ENCODE peak calls at places on chromosomes 2 and 18, in four cellular contexts. One of them, this sample, is unnamed.

GRCh38 chr2:227411320-227411989 is 23.7 kb upstream of the SCYGR1 start:
- DNase-seq in H1: no peak
- DNase-seq in SK-N-SH: no peak
- DNase-seq in K562: no peak
- DNase-seq in this sample: peak

GRCh38 chr2:75327334-75327733 is 128.0 kb upstream of the TACR1 start:
- DNase-seq in K562: no peak
- DNase-seq in SK-N-SH: no peak
- DNase-seq in H1: no peak
- DNase-seq in this sample: no peak

GRCh38 chr18:56269958-56270357 is 368.4 kb downstream of the TXNL1 start:
- DNase-seq in K562: no peak
- DNase-seq in H1: no peak
- DNase-seq in SK-N-SH: no peak
- DNase-seq in this sample: no peak

GRCh38 chr18:55549474-55550104 is 38.4 kb downstream of the TCF4 start:
- DNase-seq in K562: peak
- DNase-seq in H1: no peak
- DNase-seq in SK-N-SH: no peak
- DNase-seq in this sample: no peak

GRCh38 chr2:186159101-186159500 is 327.0 kb upstream of the ZC3H15 start:
- DNase-seq in K562: no peak
- DNase-seq in H1: no peak
- DNase-seq in SK-N-SH: no peak
- DNase-seq in this sample: no peak

GRCh38 chr2:121246704-121247255 is 38.2 kb downstream of the TFCP2L1 start:
- DNase-seq in K562: no peak
- DNase-seq in SK-N-SH: no peak
- DNase-seq in H1: no peak
- DNase-seq in this sample: no peak

GRCh38 chr2:105866439-105867170 is 121.9 kb downstream of the NCK2 start:
- DNase-seq in H1: no peak
- DNase-seq in K562: no peak
- DNase-seq in SK-N-SH: no peak
- DNase-seq in this sample: no peak

GRCh38 chr2:68059769-68060525 is 2.9 kb downstream of the C1D start:
- DNase-seq in H1: no peak
- DNase-seq in K562: no peak
- DNase-seq in SK-N-SH: no peak
- DNase-seq in this sample: no peak

GRCh38 chr18:8364385-8364784 is 244.9 kb upstream of the RAB12 start:
- DNase-seq in SK-N-SH: no peak
- DNase-seq in K562: no peak
- DNase-seq in H1: no peak
- DNase-seq in this sample: no peak

GRCh38 chr2:222946700-222947278 is 86.0 kb downstream of the ACSL3 start:
- DNase-seq in K562: no peak
- DNase-seq in H1: no peak
- DNase-seq in SK-N-SH: no peak
- DNase-seq in this sample: no peak

GRCh38 chr2:219434718-219435525 is at the start of gene SPEG:
- DNase-seq in SK-N-SH: no peak
- DNase-seq in K562: no peak
- DNase-seq in H1: no peak
- DNase-seq in this sample: no peak

GRCh38 chr2:181454990-181455520 is 2.1 kb upstream of the ITGA4 start:
- DNase-seq in K562: no peak
- DNase-seq in SK-N-SH: no peak
- DNase-seq in H1: no peak
- DNase-seq in this sample: no peak

GRCh38 chr2:228987441-228988155 is 283.5 kb downstream of the PID1 start:
- DNase-seq in H1: no peak
- DNase-seq in K562: no peak
- DNase-seq in SK-N-SH: no peak
- DNase-seq in this sample: no peak

GRCh38 chr18:12308386-12309100 is 502 bp downstream of the TUBB6 start:
- DNase-seq in K562: peak
- DNase-seq in SK-N-SH: peak
- DNase-seq in H1: no peak
- DNase-seq in this sample: no peak

GRCh38 chr2:95041824-95042442 is 16.4 kb downstream of the MAL start:
- DNase-seq in H1: no peak
- DNase-seq in SK-N-SH: no peak
- DNase-seq in K562: no peak
- DNase-seq in this sample: no peak

GRCh38 chr2:128095201-128095600 is 4.2 kb downstream of the UGGT1 start:
- DNase-seq in K562: no peak
- DNase-seq in SK-N-SH: no peak
- DNase-seq in H1: no peak
- DNase-seq in this sample: no peak

GRCh38 chr2:54526226-54526879 is 70.2 kb downstream of the SPTBN1 start:
- DNase-seq in K562: no peak
- DNase-seq in SK-N-SH: no peak
- DNase-seq in H1: no peak
- DNase-seq in this sample: no peak

GRCh38 chr2:132550285-132550684 is 119.7 kb downstream of the LYPD1 start:
- DNase-seq in SK-N-SH: no peak
- DNase-seq in K562: no peak
- DNase-seq in H1: no peak
- DNase-seq in this sample: no peak

GRCh38 chr2:59881214-59881613 is 672.2 kb downstream of the BCL11A start:
- DNase-seq in K562: no peak
- DNase-seq in SK-N-SH: no peak
- DNase-seq in H1: no peak
- DNase-seq in this sample: no peak

GRCh38 chr2:147779440-147779839 is 65.4 kb upstream of the ACVR2A start:
- DNase-seq in SK-N-SH: no peak
- DNase-seq in K562: no peak
- DNase-seq in H1: no peak
- DNase-seq in this sample: no peak

GRCh38 chr2:95345415-95346235 is 48.5 kb downstream of the KCNIP3 start:
- DNase-seq in K562: peak
- DNase-seq in SK-N-SH: peak
- DNase-seq in H1: peak
- DNase-seq in this sample: no peak

GRCh38 chr18:44943201-44943881 is 262.7 kb downstream of the SETBP1 start:
- DNase-seq in K562: no peak
- DNase-seq in SK-N-SH: no peak
- DNase-seq in H1: peak
- DNase-seq in this sample: no peak

GRCh38 chr2:36438454-36438977 is 82.9 kb downstream of the CRIM1 start:
- DNase-seq in SK-N-SH: peak
- DNase-seq in H1: no peak
- DNase-seq in K562: no peak
- DNase-seq in this sample: no peak

GRCh38 chr2:96090527-96090926 is 25.8 kb downstream of the ADRA2B start:
- DNase-seq in H1: no peak
- DNase-seq in K562: no peak
- DNase-seq in SK-N-SH: no peak
- DNase-seq in this sample: no peak

GRCh38 chr2:166388488-166389070 is 12.8 kb upstream of the SCN9A start:
- DNase-seq in H1: no peak
- DNase-seq in SK-N-SH: no peak
- DNase-seq in K562: no peak
- DNase-seq in this sample: no peak

GRCh38 chr2:20725782-20726181 is 58.8 kb downstream of the GDF7 start:
- DNase-seq in H1: no peak
- DNase-seq in K562: no peak
- DNase-seq in SK-N-SH: peak
- DNase-seq in this sample: no peak

GRCh38 chr2:127143851-127144782 is 37.2 kb upstream of the BIN1 start:
- DNase-seq in K562: no peak
- DNase-seq in SK-N-SH: no peak
- DNase-seq in H1: no peak
- DNase-seq in this sample: no peak

GRCh38 chr2:77328125-77328524 is 194.1 kb downstream of the LRRTM4 start:
- DNase-seq in SK-N-SH: no peak
- DNase-seq in H1: no peak
- DNase-seq in K562: no peak
- DNase-seq in this sample: no peak

GRCh38 chr2:69943000-69943840 is 18.2 kb downstream of the ASPRV1 start:
- DNase-seq in SK-N-SH: no peak
- DNase-seq in K562: no peak
- DNase-seq in H1: no peak
- DNase-seq in this sample: no peak

GRCh38 chr2:100907832-100908231 is 87.9 kb downstream of the NPAS2 start:
- DNase-seq in K562: no peak
- DNase-seq in SK-N-SH: no peak
- DNase-seq in H1: no peak
- DNase-seq in this sample: no peak

GRCh38 chr2:133821107-133821760 is 253.0 kb upstream of the NCKAP5 start:
- DNase-seq in SK-N-SH: no peak
- DNase-seq in K562: no peak
- DNase-seq in H1: no peak
- DNase-seq in this sample: no peak

GRCh38 chr2:205675861-205676516 is 6.3 kb upstream of the NRP2 start:
- DNase-seq in SK-N-SH: peak
- DNase-seq in K562: no peak
- DNase-seq in H1: no peak
- DNase-seq in this sample: no peak

GRCh38 chr18:52992041-52992440 is 652.0 kb downstream of the DCC start:
- DNase-seq in K562: no peak
- DNase-seq in H1: no peak
- DNase-seq in SK-N-SH: peak
- DNase-seq in this sample: no peak

GRCh38 chr18:74631242-74632087 is 33.8 kb downstream of the ZNF407 start:
- DNase-seq in SK-N-SH: no peak
- DNase-seq in K562: no peak
- DNase-seq in H1: no peak
- DNase-seq in this sample: no peak

GRCh38 chr2:39181297-39181696 is 60.4 kb upstream of the SOS1 start:
- DNase-seq in SK-N-SH: no peak
- DNase-seq in H1: no peak
- DNase-seq in K562: no peak
- DNase-seq in this sample: no peak

GRCh38 chr2:219496781-219497494 is 1.8 kb upstream of the GMPPA start:
- DNase-seq in H1: no peak
- DNase-seq in K562: no peak
- DNase-seq in SK-N-SH: no peak
- DNase-seq in this sample: no peak

GRCh38 chr2:174465327-174465726 is 21.5 kb downstream of the GPR155 start:
- DNase-seq in K562: no peak
- DNase-seq in SK-N-SH: no peak
- DNase-seq in H1: no peak
- DNase-seq in this sample: no peak

GRCh38 chr2:143852748-143853147 is 667.2 kb downstream of the ZEB2 start:
- DNase-seq in SK-N-SH: no peak
- DNase-seq in K562: no peak
- DNase-seq in H1: peak
- DNase-seq in this sample: no peak

GRCh38 chr2:96521219-96521618 is 15.3 kb upstream of the ARID5A start:
- DNase-seq in SK-N-SH: no peak
- DNase-seq in K562: peak
- DNase-seq in H1: no peak
- DNase-seq in this sample: no peak

GRCh38 chr2:177332041-177332991 is 60.3 kb upstream of the AGPS start:
- DNase-seq in K562: peak
- DNase-seq in SK-N-SH: peak
- DNase-seq in H1: no peak
- DNase-seq in this sample: peak
- TF ChIP-seq NRF1 in K562: no peak
- TF ChIP-seq NRF1 in SK-N-SH: no peak
- TF ChIP-seq NRF1 in H1: no peak
- TF ChIP-seq NRF1 in this sample: no peak

DNA sequence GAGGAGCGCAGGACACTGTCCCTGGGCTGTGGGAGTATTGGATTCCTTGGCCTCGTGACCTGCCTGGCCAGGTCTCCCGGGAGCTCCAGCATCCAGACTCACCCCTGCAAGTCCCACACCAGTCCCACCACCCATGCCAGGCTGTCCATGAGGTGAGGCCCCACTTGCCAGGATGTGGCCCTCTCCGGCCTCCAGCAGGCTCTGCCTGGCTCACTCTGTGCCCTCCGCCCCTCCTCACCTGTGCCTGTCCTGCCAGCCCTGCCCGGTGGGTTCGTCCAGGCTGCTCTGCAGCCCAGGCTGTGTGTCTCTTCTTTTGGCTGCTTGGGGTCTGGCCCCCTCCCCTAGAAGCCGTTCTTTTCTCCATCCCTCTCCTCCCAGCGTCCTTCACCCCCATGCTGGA is 436.8 kb upstream of the MYT1L start:
- DNase-seq in H1: no peak
- DNase-seq in K562: no peak
- DNase-seq in SK-N-SH: no peak
- DNase-seq in this sample: no peak
- TF ChIP-seq NRF1 in H1: no peak
- TF ChIP-seq NRF1 in K562: no peak
- TF ChIP-seq NRF1 in SK-N-SH: no peak
- TF ChIP-seq NRF1 in this sample: no peak

DNA sequence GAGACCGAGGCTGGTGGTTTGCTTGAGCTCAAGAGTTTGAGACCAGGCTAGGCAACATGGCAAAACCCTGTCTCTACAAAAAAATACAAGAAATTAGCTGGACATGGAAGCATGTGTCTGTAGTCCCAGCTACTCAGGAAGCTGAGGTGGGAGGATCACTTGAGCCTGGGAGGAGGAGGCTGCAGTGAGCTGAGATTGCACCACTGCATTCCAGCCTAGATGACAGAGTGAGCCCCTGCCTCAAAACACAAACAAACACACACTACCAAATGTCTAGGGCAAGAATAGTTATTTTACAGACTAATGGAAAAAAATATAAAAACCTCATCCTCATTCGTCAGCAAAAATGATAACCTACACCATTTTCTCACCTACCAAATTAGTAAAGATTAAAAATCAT is 15.3 kb downstream of the BUB1 start:
- DNase-seq in K562: no peak
- DNase-seq in H1: no peak
- DNase-seq in SK-N-SH: no peak
- DNase-seq in this sample: no peak
- TF ChIP-seq NRF1 in K562: no peak
- TF ChIP-seq NRF1 in H1: no peak
- TF ChIP-seq NRF1 in SK-N-SH: no peak
- TF ChIP-seq NRF1 in this sample: no peak

DNA sequence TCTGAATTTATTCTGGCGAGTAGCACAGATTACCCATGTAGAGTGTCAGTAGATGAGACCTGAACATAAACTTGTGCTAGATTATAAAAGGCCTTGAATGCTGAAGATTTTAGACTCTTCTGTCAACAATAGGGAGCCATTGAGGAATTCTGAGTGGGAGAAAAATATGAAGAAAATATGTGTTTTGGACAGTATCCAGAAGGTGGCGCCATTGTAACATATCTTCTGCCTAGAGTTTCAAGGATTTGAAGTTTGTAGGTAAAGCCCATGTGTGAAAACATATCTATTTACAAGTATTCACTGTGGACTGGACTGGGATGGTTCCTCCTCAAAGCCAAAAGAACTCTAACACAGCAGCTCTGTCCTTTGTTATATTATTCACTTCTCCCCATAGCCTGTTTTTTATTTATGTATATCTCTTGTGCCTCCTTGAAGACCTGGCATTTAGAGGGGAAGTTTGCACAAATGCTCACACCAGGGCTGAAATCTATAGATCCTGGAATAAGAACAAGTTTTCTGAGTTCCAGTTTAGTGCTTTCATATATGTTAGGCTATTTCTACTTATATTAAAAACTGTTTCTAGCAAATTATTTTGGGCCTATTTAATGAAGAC is 124.9 kb downstream of the RDH14 start:
- DNase-seq in SK-N-SH: peak
- DNase-seq in K562: no peak
- DNase-seq in H1: no peak
- DNase-seq in this sample: no peak
- TF ChIP-seq NRF1 in SK-N-SH: no peak
- TF ChIP-seq NRF1 in K562: no peak
- TF ChIP-seq NRF1 in H1: no peak
- TF ChIP-seq NRF1 in this sample: no peak